ENCODE peak calls at places on chromosomes 4 and X, in four cellular contexts. One of them, this sample, is unnamed.

GRCh38 chr4:139712882-139713281 is 47.3 kb downstream of the MGST2 start:
- DNase-seq in hepatocyte: no peak
- DNase-seq in HS-27A: no peak
- DNase-seq in CD4-positive, CD25-positive, alpha-beta regulatory T cell: no peak
- DNase-seq in this sample: no peak

GRCh38 chr4:140666889-140667614 is 89.1 kb downstream of the TBC1D9 start:
- DNase-seq in hepatocyte: no peak
- DNase-seq in HS-27A: no peak
- DNase-seq in CD4-positive, CD25-positive, alpha-beta regulatory T cell: no peak
- DNase-seq in this sample: no peak

GRCh38 chr4:15294202-15294601 is 133.6 kb upstream of the C1QTNF7 start:
- DNase-seq in hepatocyte: no peak
- DNase-seq in HS-27A: no peak
- DNase-seq in CD4-positive, CD25-positive, alpha-beta regulatory T cell: no peak
- DNase-seq in this sample: no peak

GRCh38 chrX:151870603-151871002 is 42.1 kb upstream of the MAGEA4 start:
- DNase-seq in hepatocyte: no peak
- DNase-seq in HS-27A: peak
- DNase-seq in CD4-positive, CD25-positive, alpha-beta regulatory T cell: no peak
- DNase-seq in this sample: peak

GRCh38 chr4:38310446-38311043 is 350.3 kb downstream of the PTTG2 start:
- DNase-seq in hepatocyte: no peak
- DNase-seq in HS-27A: no peak
- DNase-seq in CD4-positive, CD25-positive, alpha-beta regulatory T cell: peak
- DNase-seq in this sample: no peak

GRCh38 chr4:76883147-76883546 is 14.8 kb downstream of the SOWAHB start:
- DNase-seq in hepatocyte: no peak
- DNase-seq in HS-27A: no peak
- DNase-seq in CD4-positive, CD25-positive, alpha-beta regulatory T cell: no peak
- DNase-seq in this sample: no peak

GRCh38 chr4:165991325-165992180 is 118.5 kb downstream of the TLL1 start:
- DNase-seq in hepatocyte: no peak
- DNase-seq in HS-27A: no peak
- DNase-seq in CD4-positive, CD25-positive, alpha-beta regulatory T cell: no peak
- DNase-seq in this sample: no peak

GRCh38 chr4:74374561-74375327 is 9.8 kb downstream of the EREG start:
- DNase-seq in hepatocyte: no peak
- DNase-seq in HS-27A: peak
- DNase-seq in CD4-positive, CD25-positive, alpha-beta regulatory T cell: no peak
- DNase-seq in this sample: peak

GRCh38 chr4:78323439-78323838 is 228.1 kb upstream of the ANXA3 start:
- DNase-seq in hepatocyte: no peak
- DNase-seq in HS-27A: no peak
- DNase-seq in CD4-positive, CD25-positive, alpha-beta regulatory T cell: no peak
- DNase-seq in this sample: no peak

GRCh38 chrX:13377537-13377936 is 57.7 kb upstream of the ATXN3L start:
- DNase-seq in hepatocyte: peak
- DNase-seq in HS-27A: no peak
- DNase-seq in CD4-positive, CD25-positive, alpha-beta regulatory T cell: no peak
- DNase-seq in this sample: no peak

GRCh38 chr4:117324851-117325491 is 239.6 kb upstream of the TRAM1L1 start:
- DNase-seq in hepatocyte: peak
- DNase-seq in HS-27A: no peak
- DNase-seq in CD4-positive, CD25-positive, alpha-beta regulatory T cell: no peak
- DNase-seq in this sample: peak

GRCh38 chrX:123830309-123830708 is 29.5 kb upstream of the XIAP start:
- DNase-seq in hepatocyte: peak
- DNase-seq in HS-27A: no peak
- DNase-seq in CD4-positive, CD25-positive, alpha-beta regulatory T cell: no peak
- DNase-seq in this sample: peak

GRCh38 chr4:174531486-174531885 is 9.2 kb upstream of the HPGD start:
- DNase-seq in hepatocyte: no peak
- DNase-seq in HS-27A: no peak
- DNase-seq in CD4-positive, CD25-positive, alpha-beta regulatory T cell: no peak
- DNase-seq in this sample: no peak

GRCh38 chr4:7687796-7688195 is 251.9 kb downstream of the AFAP1 start:
- DNase-seq in hepatocyte: no peak
- DNase-seq in HS-27A: no peak
- DNase-seq in CD4-positive, CD25-positive, alpha-beta regulatory T cell: no peak
- DNase-seq in this sample: no peak

GRCh38 chr4:11151500-11151899 is 277.2 kb downstream of the HS3ST1 start:
- DNase-seq in hepatocyte: no peak
- DNase-seq in HS-27A: no peak
- DNase-seq in CD4-positive, CD25-positive, alpha-beta regulatory T cell: no peak
- DNase-seq in this sample: no peak

GRCh38 chrX:107715331-107716044 is 60.1 kb downstream of the TSC22D3 start:
- DNase-seq in hepatocyte: no peak
- DNase-seq in HS-27A: no peak
- DNase-seq in CD4-positive, CD25-positive, alpha-beta regulatory T cell: peak
- DNase-seq in this sample: no peak

GRCh38 chr4:150332086-150332485 is 249.9 kb upstream of the MAB21L2 start:
- DNase-seq in hepatocyte: no peak
- DNase-seq in HS-27A: no peak
- DNase-seq in CD4-positive, CD25-positive, alpha-beta regulatory T cell: no peak
- DNase-seq in this sample: no peak

GRCh38 chr4:85720736-85721135 is 245.8 kb downstream of the ARHGAP24 start:
- DNase-seq in hepatocyte: peak
- DNase-seq in HS-27A: peak
- DNase-seq in CD4-positive, CD25-positive, alpha-beta regulatory T cell: no peak
- DNase-seq in this sample: no peak

GRCh38 chr4:147863808-147864472 is 132.1 kb downstream of the ARHGAP10 start:
- DNase-seq in hepatocyte: no peak
- DNase-seq in HS-27A: no peak
- DNase-seq in CD4-positive, CD25-positive, alpha-beta regulatory T cell: no peak
- DNase-seq in this sample: no peak

GRCh38 chrX:108537005-108537404 is 97.4 kb downstream of the COL4A5 start:
- DNase-seq in hepatocyte: peak
- DNase-seq in HS-27A: no peak
- DNase-seq in CD4-positive, CD25-positive, alpha-beta regulatory T cell: peak
- DNase-seq in this sample: peak

This sample was measured in LoVo.